ENCODE peak calls at places on chromosome X, in eight cellular contexts. B is kidney glomerular epithelial cell; O is activated T-helper 2 cell treated with anti-CD3 and anti-CD28 coated beads, Interferon-gamma antibody, Interleukin-2, Interleukin-4, amounts not matched to agents 10 μg/mL and 5 μg/mL and 100 μg/mL, durations not matched to agents 14 hours and 24 hours and 36 hours; Y is NCI-H1436 treated with DMSO at 0.1 percent for 48 hours; F is stimulated activated CD4-positive, alpha-beta T cell treated with anti-CD3 and anti-CD28 coated beads, Interleukin-12 subunit alpha, Interleukin-12 subunit beta, amount 100 ng/mL, for 48 hours; T is ELR; H is pons; M is cardiac fibroblast. U is an unnamed sample.

GRCh38 chrX:69070949-69071650 is 94.2 kb downstream of the PJA1 start:
- DNase-seq in B (no peak), O (no peak), Y (no peak), F (no peak), T (no peak), H (peak; percentile 2), M (peak; percentile 20), U (no peak)

GRCh38 chrX:113980953-113981352 is 602.9 kb upstream of the HTR2C start:
- DNase-seq in B (no peak), O (no peak), Y (no peak), F (no peak), T (no peak), H (peak; percentile 31), M (no peak), U (no peak)

GRCh38 chrX:19758536-19758935 is 128.9 kb downstream of the SH3KBP1 start:
- DNase-seq in B (no peak), O (no peak), Y (no peak), F (no peak), T (peak; percentile 77), H (no peak), M (no peak), U (no peak)

GRCh38 chrX:44975666-44976263 is 102.8 kb downstream of the KDM6A start:
- DNase-seq in B (no peak), O (no peak), Y (no peak), F (no peak), T (no peak), H (no peak), M (no peak), U (no peak)

GRCh38 chrX:147875866-147876596 is 35.7 kb upstream of the FMR1 start:
- DNase-seq in B (peak; percentile 1), O (no peak), Y (no peak), F (no peak), T (no peak), H (no peak), M (peak; percentile 22), U (no peak)

GRCh38 chrX:119272882-119273806 is 37.1 kb downstream of the PGRMC1 start:
- DNase-seq in B (peak; percentile 11), O (peak; percentile 41), Y (no peak), F (peak; percentile 38), T (no peak), H (no peak), M (peak; percentile 51), U (no peak)

GRCh38 chrX:82218361-82218760 is 1016.5 kb downstream of the SH3BGRL start:
- DNase-seq in B (no peak), O (no peak), Y (no peak), F (no peak), T (peak; percentile 6), H (peak; percentile 27), M (no peak), U (no peak)

GRCh38 chrX:11137543-11138139 is 26.5 kb downstream of the HCCS start:
- DNase-seq in B (no peak), O (no peak), Y (no peak), F (no peak), T (peak; percentile 53), H (peak; percentile 10), M (peak; percentile 70), U (no peak)

GRCh38 chrX:9390121-9390520 is 74.7 kb upstream of the TBL1X start:
- DNase-seq in B (no peak), O (no peak), Y (no peak), F (no peak), T (peak; percentile 43), H (no peak), M (no peak), U (no peak)

GRCh38 chrX:124023838-124024238 is 62.3 kb downstream of the STAG2 start:
- DNase-seq in B (peak; percentile 31), O (no peak), Y (no peak), F (no peak), T (peak; percentile 59), H (no peak), M (no peak), U (no peak)

GRCh38 chrX:130287071-130287770 is 18.5 kb upstream of the ZNF280C start:
- DNase-seq in B (no peak), O (no peak), Y (no peak), F (no peak), T (no peak), H (no peak), M (no peak), U (no peak)

U was measured in putamen.